ENCODE peak calls at places on chromosomes 6 and 20, in four cellular contexts. M is K562, L is GM12878, F is HepG2. S is an unnamed sample. For H3K27me3, the result is how much of the 10 kb centered on the place peaks cover.

GRCh38 chr6:44021628-44022295 is 105.5 kb downstream of the MRPL14 start:
- DNase-seq in M (no peak), L (no peak), F (no peak), S (no peak)

GRCh38 chr6:82951389-82951788 is 114.3 kb downstream of the UBE3D start:
- DNase-seq in M (no peak), L (no peak), F (no peak), S (no peak)

GRCh38 chr6:21588812-21589811 is 4.4 kb upstream of the SOX4 start:
- DNase-seq in M (peak), L (no peak), F (peak), S (peak)

GRCh38 chr6:129886401-129887155 is 25.5 kb upstream of the TMEM244 start:
- DNase-seq in M (no peak), L (no peak), F (no peak), S (no peak)

GRCh38 chr6:129719692-129720091 is 9.7 kb upstream of the ARHGAP18 start:
- DNase-seq in M (no peak), L (no peak), F (no peak), S (no peak)

GRCh38 chr6:30679765-30680535 is 6.5 kb downstream of the PPP1R18 start:
- DNase-seq in M (no peak), L (no peak), F (no peak), S (no peak)

GRCh38 chr6:126076992-126077664 is 90.8 kb downstream of the TRMT11 start:
- DNase-seq in M (no peak), L (no peak), F (peak), S (no peak)

GRCh38 chr6:107102414-107102805 is 12.9 kb downstream of the BEND3 start:
- DNase-seq in M (no peak), L (no peak), F (no peak), S (no peak)

GRCh38 chr6:156852147-156852857 is 75.1 kb downstream of the ARID1B start:
- DNase-seq in M (no peak), L (no peak), F (no peak), S (no peak)

GRCh38 chr20:63087872-63088680 is 81.3 kb upstream of the BHLHE23 start:
- DNase-seq in M (no peak), L (no peak), F (no peak), S (no peak)

GRCh38 chr6:36595168-36595818 is 1.1 kb downstream of the SRSF3 start:
- DNase-seq in M (no peak), L (no peak), F (peak), S (peak)

GRCh38 chr6:161676566-161676965 is 402.7 kb upstream of the AGPAT4 start:
- DNase-seq in M (no peak), L (no peak), F (no peak), S (no peak)

DNA sequence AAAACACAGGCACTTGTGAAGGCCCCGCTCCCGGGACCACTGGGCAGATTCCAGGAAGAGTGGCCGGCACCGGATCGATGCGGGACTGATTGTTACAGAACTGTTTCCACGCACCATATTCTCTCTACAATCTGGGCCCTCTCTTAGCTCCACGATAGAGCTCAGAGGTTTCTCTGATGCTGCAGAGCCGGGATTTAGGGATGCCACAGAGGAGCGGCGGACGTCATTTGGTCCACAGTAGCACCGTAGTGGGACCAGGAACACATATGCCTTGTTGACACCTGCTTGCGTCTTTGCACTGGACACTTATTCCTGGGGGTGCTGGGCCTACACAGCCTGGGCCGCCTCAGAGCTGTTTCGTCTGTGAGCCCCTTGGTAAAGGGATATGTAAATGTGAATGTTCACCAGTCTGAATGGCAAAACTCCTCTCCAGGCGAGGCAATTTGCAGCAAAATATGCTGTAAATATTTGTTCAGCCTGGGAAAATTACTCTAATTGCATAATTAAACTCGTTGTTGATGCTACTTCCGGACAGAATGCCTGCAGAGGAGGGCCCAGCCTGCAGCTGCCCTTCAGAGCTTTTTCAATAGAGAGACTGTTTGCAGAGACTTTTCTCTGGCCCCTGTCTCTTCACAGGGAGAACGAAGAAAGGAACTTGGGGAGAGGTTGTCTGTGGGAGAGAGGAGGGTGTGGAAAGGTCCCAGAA is 9.4 kb downstream of the PCK1 start:
- DNase-seq in M (no peak), L (no peak), F (no peak), S (no peak)
- H3K27me3 ChIP-seq in M (under half), L (under half), F (under half), S (under half)

GRCh38 chr6:26045046-26045938 is 41.9 kb upstream of the HFE start:
- DNase-seq in M (no peak), L (peak), F (peak), S (peak)

GRCh38 chr6:26041946-26042345 is 45.3 kb upstream of the HFE start:
- DNase-seq in M (no peak), L (no peak), F (no peak), S (no peak)

GRCh38 chr6:26045939-26046368 is 41.3 kb upstream of the HFE start:
- DNase-seq in M (no peak), L (no peak), F (peak), S (no peak)

GRCh38 chr6:26043389-26044139 is 43.7 kb upstream of the HFE start:
- DNase-seq in M (peak), L (peak), F (peak), S (peak)

GRCh38 chr6:26044140-26045045 is 42.8 kb upstream of the HFE start:
- DNase-seq in M (no peak), L (no peak), F (peak), S (no peak)
- TF ChIP-seq NFIC in M (no peak), L (no peak), F (no peak), S (no peak)

GRCh38 chr20:21090738-21091120 is 15.4 kb downstream of the LINC00237 start:
- DNase-seq in M (no peak), L (no peak), F (no peak), S (no peak)
- H3K27me3 ChIP-seq in M (under half), L (under half), F (under half), S (under half)

GRCh38 chr20:45444050-45444449 is 25.5 kb upstream of the WFDC2 start:
- DNase-seq in M (no peak), L (no peak), F (no peak), S (no peak)

GRCh38 chr20:45448250-45448649 is 21.3 kb upstream of the WFDC2 start:
- DNase-seq in M (no peak), L (no peak), F (no peak), S (no peak)

GRCh38 chr20:45441746-45442145 is 25.8 kb downstream of the PIGT start:
- DNase-seq in M (no peak), L (no peak), F (no peak), S (no peak)

GRCh38 chr20:45449528-45449927 is 20.0 kb upstream of the WFDC2 start:
- DNase-seq in M (no peak), L (no peak), F (no peak), S (no peak)

DNA sequence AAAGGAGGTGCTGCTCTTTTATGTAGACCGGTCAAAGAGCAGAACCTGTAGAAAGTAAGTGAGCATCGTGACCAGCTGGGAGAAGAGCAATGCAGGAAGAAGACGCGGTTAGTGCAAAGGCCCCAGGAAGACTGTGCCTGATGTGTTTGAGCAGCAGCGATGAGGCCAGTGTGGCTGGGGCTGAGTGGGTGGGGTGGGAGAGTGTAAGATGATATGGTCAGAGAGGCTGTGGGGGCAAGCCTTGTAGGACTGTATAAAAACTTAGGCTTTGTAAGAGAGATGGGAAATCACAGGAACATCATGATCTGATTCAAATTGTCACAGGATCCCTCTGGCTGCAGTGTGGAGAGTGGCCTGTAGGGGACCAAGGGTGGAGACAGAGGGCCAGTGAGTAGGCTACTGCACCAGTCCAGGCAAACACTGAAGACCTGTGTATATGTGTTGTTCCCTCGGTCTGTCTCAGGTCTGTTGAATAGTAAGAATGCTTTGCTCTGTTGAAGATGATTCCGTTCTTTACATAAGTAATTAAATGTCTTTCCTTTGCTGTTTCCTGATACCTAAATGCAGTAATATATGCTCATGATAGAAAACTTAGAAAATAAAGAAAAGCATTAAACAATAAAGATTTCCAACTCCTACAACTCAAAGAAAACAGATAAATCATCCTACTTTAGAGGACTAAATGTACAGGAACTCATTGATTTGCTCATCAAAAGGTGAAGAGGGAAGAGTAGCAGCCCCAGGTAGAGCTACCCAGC is 23.6 kb upstream of the WFDC2 start:
- DNase-seq in M (peak), L (no peak), F (peak), S (peak)
- TF ChIP-seq NFIC in M (no peak), L (no peak), F (no peak), S (no peak)

DNA sequence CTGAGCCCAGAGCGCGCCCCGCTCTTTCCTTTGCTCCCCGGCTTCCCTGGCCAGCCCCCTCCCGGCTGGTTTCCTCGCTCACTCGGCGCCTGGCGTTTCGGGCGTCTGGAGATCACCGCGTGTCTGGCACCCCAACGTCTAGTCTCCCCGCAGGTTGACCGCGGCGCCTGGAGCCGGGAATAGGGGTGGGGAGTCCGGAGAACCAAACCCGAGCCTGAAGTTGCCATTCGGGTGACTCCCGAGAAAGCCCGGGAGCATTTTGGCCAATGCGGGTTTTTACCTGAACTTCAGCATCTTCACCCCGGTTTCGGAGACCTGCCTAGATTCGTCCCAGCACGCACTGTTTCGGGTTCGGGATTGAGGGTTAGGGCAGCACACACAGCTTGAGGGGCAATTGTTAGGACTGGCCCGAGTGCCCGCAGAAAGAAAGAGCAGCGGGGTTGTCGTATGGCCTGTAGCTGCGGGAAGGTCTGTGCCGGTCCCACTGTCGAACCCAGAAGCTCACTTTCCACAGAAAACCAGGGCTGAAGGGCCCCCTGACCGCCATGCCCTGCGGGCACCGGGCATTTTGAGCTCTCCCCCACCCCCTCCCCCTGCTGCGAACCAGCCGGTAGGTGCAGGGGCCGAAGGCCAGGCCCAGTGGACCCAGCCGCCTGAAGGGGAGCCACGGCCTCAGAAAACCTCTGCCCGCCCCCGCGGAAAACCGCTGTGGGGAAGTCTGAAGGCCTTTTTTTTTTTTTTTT is 2.1 kb downstream of the FOXP4 start:
- DNase-seq in M (no peak), L (no peak), F (no peak), S (no peak)
- H3K27me3 ChIP-seq in M (under half), L (under half), F (under half), S (under half)

GRCh38 chr6:167699141-167700036 is 127.3 kb upstream of the AFDN start:
- DNase-seq in M (no peak), L (peak), F (no peak), S (no peak)
- TF ChIP-seq NFIC in M (no peak), L (no peak), F (no peak), S (no peak)

DNA sequence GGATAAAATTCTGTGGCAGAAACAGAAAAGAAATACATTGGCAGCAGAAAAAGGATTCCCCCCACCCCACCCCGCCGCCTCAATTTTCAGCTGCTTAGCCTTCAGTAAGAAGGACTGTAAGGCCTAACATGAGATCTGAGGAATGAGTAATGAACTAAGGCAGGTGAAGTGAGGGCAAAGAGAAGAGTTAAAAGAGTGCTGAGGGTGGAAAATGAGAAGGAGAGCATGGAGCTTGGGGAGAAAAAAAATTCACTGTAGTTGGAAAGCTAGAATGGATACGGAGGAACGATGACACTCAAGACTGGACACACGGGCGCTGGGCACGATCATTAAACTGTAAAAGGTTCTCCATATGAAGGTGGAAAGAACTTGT is 14.6 kb downstream of the POM121L2 start:
- DNase-seq in M (peak), L (no peak), F (no peak), S (no peak)
- H3K27me3 ChIP-seq in M (under half), L (under half), F (under half), S (half or more)

GRCh38 chr6:131995924-131996323 is 44.8 kb upstream of the CCN2 start:
- DNase-seq in M (no peak), L (no peak), F (no peak), S (peak)

GRCh38 chr6:131998255-131998982 is 47.2 kb upstream of the CCN2 start:
- DNase-seq in M (no peak), L (no peak), F (no peak), S (no peak)

GRCh38 chr6:131997450-131998153 is 46.4 kb upstream of the CCN2 start:
- DNase-seq in M (no peak), L (no peak), F (peak), S (no peak)

GRCh38 chr6:131989036-131989435 is 37.9 kb upstream of the CCN2 start:
- DNase-seq in M (no peak), L (no peak), F (no peak), S (no peak)

DNA sequence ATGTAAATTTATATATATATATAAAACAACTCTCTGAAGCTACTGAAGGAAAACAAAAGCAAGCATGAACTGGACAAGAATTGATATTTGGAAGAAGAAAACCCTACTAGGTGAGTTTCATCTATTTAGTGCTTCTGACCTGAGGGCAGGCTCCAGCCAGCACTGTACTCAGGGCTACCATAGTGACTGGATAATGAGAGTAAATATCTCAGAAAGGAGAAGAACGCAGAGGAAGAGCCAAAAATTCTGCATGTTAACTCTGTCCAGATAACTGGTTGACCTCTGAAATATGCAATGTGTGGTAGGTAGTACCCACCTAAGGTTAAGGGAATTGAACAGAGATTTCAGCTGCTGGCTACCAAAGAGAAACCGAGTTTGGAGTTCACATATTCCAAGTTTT is 41.4 kb upstream of the CCN2 start:
- DNase-seq in M (no peak), L (no peak), F (no peak), S (no peak)
- TF ChIP-seq NFIC in M (no peak), L (no peak), F (no peak), S (no peak)

S was measured in SK-N-SH.